ENCODE peak calls at places on chromosomes 6 and 20, in five cellular contexts. One of them, this sample, is unnamed.

GRCh38 chr6:113190170-113190569 is 667.0 kb upstream of the MARCKS start:
- DNase-seq in breast epithelium: no peak
- DNase-seq in left ventricle myocardium inferior: no peak
- DNase-seq in transverse colon: no peak
- DNase-seq in Panc1: no peak
- DNase-seq in this sample: no peak

GRCh38 chr20:46293084-46293483 is 15.2 kb downstream of the CDH22 start:
- DNase-seq in left ventricle myocardium inferior: no peak
- DNase-seq in breast epithelium: no peak
- DNase-seq in Panc1: no peak
- DNase-seq in transverse colon: no peak
- DNase-seq in this sample: no peak

GRCh38 chr6:128696651-128697391 is 176.4 kb upstream of the PTPRK start:
- DNase-seq in left ventricle myocardium inferior: no peak
- DNase-seq in transverse colon: no peak
- DNase-seq in Panc1: peak
- DNase-seq in breast epithelium: no peak
- DNase-seq in this sample: no peak

GRCh38 chr6:19052219-19052618 is 665.1 kb downstream of the RNF144B start:
- DNase-seq in Panc1: no peak
- DNase-seq in breast epithelium: no peak
- DNase-seq in left ventricle myocardium inferior: no peak
- DNase-seq in transverse colon: no peak
- DNase-seq in this sample: no peak

GRCh38 chr20:5689451-5689850 is 60.8 kb upstream of the SHLD1 start:
- DNase-seq in transverse colon: no peak
- DNase-seq in Panc1: no peak
- DNase-seq in breast epithelium: no peak
- DNase-seq in left ventricle myocardium inferior: no peak
- DNase-seq in this sample: no peak

GRCh38 chr6:1230689-1231605 is 81.0 kb upstream of the FOXQ1 start:
- DNase-seq in Panc1: no peak
- DNase-seq in left ventricle myocardium inferior: no peak
- DNase-seq in breast epithelium: no peak
- DNase-seq in transverse colon: no peak
- DNase-seq in this sample: no peak

GRCh38 chr6:1712451-1712850 is 102.7 kb downstream of the FOXC1 start:
- DNase-seq in transverse colon: no peak
- DNase-seq in Panc1: no peak
- DNase-seq in left ventricle myocardium inferior: no peak
- DNase-seq in breast epithelium: no peak
- DNase-seq in this sample: no peak

GRCh38 chr20:7449269-7449668 is 491.0 kb downstream of the HAO1 start:
- DNase-seq in left ventricle myocardium inferior: no peak
- DNase-seq in Panc1: no peak
- DNase-seq in transverse colon: no peak
- DNase-seq in breast epithelium: no peak
- DNase-seq in this sample: no peak

GRCh38 chr6:136070815-136071214 is 179.3 kb downstream of the MTFR2 start:
- DNase-seq in breast epithelium: no peak
- DNase-seq in transverse colon: no peak
- DNase-seq in Panc1: no peak
- DNase-seq in left ventricle myocardium inferior: no peak
- DNase-seq in this sample: no peak

GRCh38 chr6:93749191-93749590 is 329.8 kb upstream of the EPHA7 start:
- DNase-seq in transverse colon: no peak
- DNase-seq in breast epithelium: no peak
- DNase-seq in Panc1: no peak
- DNase-seq in left ventricle myocardium inferior: no peak
- DNase-seq in this sample: no peak

GRCh38 chr6:32969685-32970412 is 1.5 kb downstream of the BRD2 start:
- DNase-seq in Panc1: peak
- DNase-seq in left ventricle myocardium inferior: peak
- DNase-seq in transverse colon: peak
- DNase-seq in breast epithelium: peak
- DNase-seq in this sample: peak

GRCh38 chr6:45422541-45423110 is 44.9 kb upstream of the SUPT3H start:
- DNase-seq in Panc1: no peak
- DNase-seq in breast epithelium: no peak
- DNase-seq in transverse colon: peak
- DNase-seq in left ventricle myocardium inferior: peak
- DNase-seq in this sample: no peak

GRCh38 chr6:49541936-49542335 is 8.5 kb upstream of the C6orf141 start:
- DNase-seq in left ventricle myocardium inferior: no peak
- DNase-seq in Panc1: no peak
- DNase-seq in transverse colon: no peak
- DNase-seq in breast epithelium: no peak
- DNase-seq in this sample: no peak

GRCh38 chr20:3046677-3047462 is 1.0 kb downstream of the MRPS26 start:
- DNase-seq in breast epithelium: no peak
- DNase-seq in Panc1: no peak
- DNase-seq in transverse colon: no peak
- DNase-seq in left ventricle myocardium inferior: no peak
- DNase-seq in this sample: no peak

GRCh38 chr20:21712443-21713059 is 7.1 kb downstream of the PAX1 start:
- DNase-seq in Panc1: no peak
- DNase-seq in transverse colon: no peak
- DNase-seq in breast epithelium: no peak
- DNase-seq in left ventricle myocardium inferior: no peak
- DNase-seq in this sample: no peak

DNA sequence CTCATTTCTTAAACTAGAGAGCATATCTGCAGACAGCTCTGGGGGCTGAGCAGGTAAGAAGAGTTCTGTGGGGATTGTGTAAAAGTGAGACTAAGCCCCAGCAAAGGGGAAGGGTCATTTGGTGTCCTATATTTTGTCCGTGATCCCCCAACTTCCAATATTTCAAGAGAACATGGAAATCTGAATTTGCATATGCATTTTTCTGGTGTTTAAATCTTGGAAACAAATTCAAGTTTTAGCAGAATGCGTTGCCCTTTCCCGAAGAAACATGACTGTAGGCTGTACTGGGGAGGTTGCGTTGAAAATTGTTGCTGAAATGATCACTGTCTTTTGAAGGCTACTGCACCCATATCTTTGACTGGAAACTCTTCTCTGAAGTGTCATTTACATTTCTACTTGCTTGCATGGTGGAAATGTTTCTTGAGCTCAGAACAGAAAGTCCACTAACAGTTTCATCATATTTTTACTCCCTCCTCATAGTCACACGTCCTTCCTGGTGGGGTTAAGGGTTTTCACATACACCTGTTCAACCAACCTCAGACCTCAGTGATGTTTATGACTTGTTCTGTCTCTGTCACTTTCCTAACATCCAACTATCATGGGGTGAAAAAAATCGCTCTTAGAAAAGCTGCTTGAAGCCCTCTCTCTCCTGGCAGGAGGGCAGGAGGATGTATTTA is 140.3 kb downstream of the BCAS1 start:
- DNase-seq in left ventricle myocardium inferior: no peak
- DNase-seq in breast epithelium: no peak
- DNase-seq in transverse colon: no peak
- DNase-seq in Panc1: no peak
- DNase-seq in this sample: no peak
- H3K27ac ChIP-seq in left ventricle myocardium inferior: no peak
- H3K27ac ChIP-seq in breast epithelium: no peak
- H3K27ac ChIP-seq in transverse colon: peak
- H3K27ac ChIP-seq in Panc1: peak
- H3K27ac ChIP-seq in this sample: no peak

GRCh38 chr20:50813101-50813643 is 18.3 kb downstream of the BCAS4 start:
- DNase-seq in left ventricle myocardium inferior: no peak
- DNase-seq in transverse colon: no peak
- DNase-seq in Panc1: no peak
- DNase-seq in breast epithelium: no peak
- DNase-seq in this sample: no peak
- H3K4me3 ChIP-seq in left ventricle myocardium inferior: no peak
- H3K4me3 ChIP-seq in transverse colon: no peak
- H3K4me3 ChIP-seq in Panc1: no peak
- H3K4me3 ChIP-seq in breast epithelium: no peak
- H3K4me3 ChIP-seq in this sample: no peak

DNA sequence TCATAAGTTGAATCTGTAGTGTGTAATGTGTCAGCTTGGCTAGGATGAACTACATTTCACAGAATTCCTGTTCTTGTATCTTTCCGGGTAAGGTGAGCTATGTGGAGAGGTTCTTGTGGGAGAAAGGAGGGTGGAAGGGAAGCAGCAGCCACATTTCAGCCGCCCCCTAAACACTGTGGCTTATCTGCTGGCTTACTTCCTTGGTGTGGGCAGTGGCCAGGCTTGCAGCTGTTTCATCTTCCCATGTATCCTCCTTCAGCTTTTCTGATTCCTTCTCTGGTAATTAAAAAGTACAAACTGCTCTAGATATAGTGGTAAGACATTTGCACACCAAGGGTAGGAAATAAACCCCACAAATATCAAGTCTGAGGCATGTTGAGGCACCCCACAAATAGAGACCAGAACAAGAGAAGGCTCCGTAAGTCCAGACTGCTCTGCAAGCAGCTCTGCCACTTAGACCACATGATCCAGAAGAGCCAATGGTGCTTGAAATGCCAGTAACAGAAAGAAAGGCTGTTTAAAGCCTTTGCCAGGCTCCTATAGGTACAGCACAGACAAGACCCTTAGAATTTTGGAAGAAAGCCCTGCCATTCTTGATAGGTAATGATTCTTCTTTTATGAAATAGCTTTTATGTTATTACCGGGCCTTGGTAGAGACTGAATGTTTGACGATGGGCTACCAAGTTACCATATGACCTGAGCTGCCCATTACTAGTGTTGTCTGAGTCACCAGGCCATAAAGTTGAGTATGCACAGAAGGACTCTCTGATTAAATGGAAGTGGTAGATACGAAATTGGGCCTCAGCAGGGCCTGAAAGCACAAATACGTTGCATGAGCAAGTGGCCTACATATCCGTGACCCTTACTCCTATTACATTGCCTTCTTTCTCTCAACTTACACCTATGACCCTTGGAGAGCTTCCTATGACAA is 215.0 kb upstream of the SGK1 start:
- DNase-seq in Panc1: no peak
- DNase-seq in transverse colon: no peak
- DNase-seq in left ventricle myocardium inferior: no peak
- DNase-seq in breast epithelium: no peak
- DNase-seq in this sample: no peak
- H3K27ac ChIP-seq in Panc1: no peak
- H3K27ac ChIP-seq in transverse colon: no peak
- H3K27ac ChIP-seq in left ventricle myocardium inferior: peak
- H3K27ac ChIP-seq in breast epithelium: no peak
- H3K27ac ChIP-seq in this sample: no peak

GRCh38 chr6:220736-221475 is 71.4 kb upstream of the DUSP22 start:
- DNase-seq in left ventricle myocardium inferior: no peak
- DNase-seq in Panc1: no peak
- DNase-seq in transverse colon: no peak
- DNase-seq in breast epithelium: no peak
- DNase-seq in this sample: no peak
- H3K4me3 ChIP-seq in left ventricle myocardium inferior: no peak
- H3K4me3 ChIP-seq in Panc1: no peak
- H3K4me3 ChIP-seq in transverse colon: no peak
- H3K4me3 ChIP-seq in breast epithelium: no peak
- H3K4me3 ChIP-seq in this sample: no peak

GRCh38 chr6:67362976-67363375 is 1272.1 kb upstream of the ADGRB3 start:
- DNase-seq in Panc1: no peak
- DNase-seq in transverse colon: no peak
- DNase-seq in breast epithelium: no peak
- DNase-seq in left ventricle myocardium inferior: no peak
- DNase-seq in this sample: no peak
- H3K27ac ChIP-seq in Panc1: no peak
- H3K27ac ChIP-seq in transverse colon: no peak
- H3K27ac ChIP-seq in breast epithelium: no peak
- H3K27ac ChIP-seq in left ventricle myocardium inferior: no peak
- H3K27ac ChIP-seq in this sample: no peak

DNA sequence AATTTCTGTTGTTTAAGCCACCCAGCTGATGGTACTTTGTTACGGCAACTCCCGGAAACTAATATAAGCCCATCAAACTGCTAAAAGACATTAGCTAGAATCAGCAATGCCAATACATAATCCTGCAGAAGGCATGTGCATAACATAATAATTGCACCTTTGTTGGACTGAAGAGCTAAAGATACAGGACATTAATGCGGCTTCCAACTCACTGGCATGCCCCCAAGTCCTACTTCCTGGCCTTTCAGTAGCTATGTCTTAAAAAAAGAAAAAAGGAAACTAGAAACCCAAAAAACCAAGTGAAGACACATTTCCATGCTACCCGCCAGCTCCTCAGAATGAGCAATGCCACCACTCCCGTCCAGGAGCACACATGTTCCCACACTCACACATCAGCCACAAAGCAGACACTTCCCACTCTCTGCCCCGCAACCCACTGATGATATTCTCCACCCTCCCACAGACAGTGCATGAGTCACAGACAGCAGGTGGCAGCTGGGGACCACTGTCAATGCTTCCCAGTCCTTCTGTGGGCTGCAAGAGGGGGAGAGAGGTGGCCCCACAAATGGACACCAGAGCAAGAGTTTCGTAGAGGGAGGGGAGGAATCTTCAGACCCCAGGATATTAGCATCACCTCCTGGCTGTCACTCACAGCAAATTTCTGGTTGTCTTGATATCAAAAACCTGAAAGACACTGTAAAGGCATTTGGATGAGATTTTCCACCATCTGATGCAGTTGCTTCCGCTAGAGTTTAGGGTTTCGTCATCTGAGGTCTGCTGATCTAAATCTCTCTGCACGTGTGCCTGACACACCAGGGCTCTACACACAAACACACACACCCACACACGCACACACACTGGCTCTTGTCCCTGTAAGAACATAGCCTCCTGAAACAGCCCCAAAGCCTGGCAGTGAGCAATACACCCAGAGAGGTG is 32.8 kb downstream of the GFOD1 start:
- DNase-seq in left ventricle myocardium inferior: peak
- DNase-seq in transverse colon: peak
- DNase-seq in Panc1: no peak
- DNase-seq in breast epithelium: no peak
- DNase-seq in this sample: no peak
- H3K4me3 ChIP-seq in left ventricle myocardium inferior: no peak
- H3K4me3 ChIP-seq in transverse colon: no peak
- H3K4me3 ChIP-seq in Panc1: no peak
- H3K4me3 ChIP-seq in breast epithelium: no peak
- H3K4me3 ChIP-seq in this sample: no peak